ENCODE peak calls at places on chromosomes 4 and X, in four cellular contexts. U, M, Q and T are unnamed samples.

GRCh38 chrX:37685452-37686347 is at the start of gene XK:
- DNase-seq in U (peak; percentile 4), M (peak; percentile 5), Q (no peak), T (peak; percentile 19)

GRCh38 chrX:866441-866990 is 235.9 kb downstream of the SHOX start:
- DNase-seq in U (no peak), M (no peak), Q (no peak), T (no peak)

GRCh38 chr4:123354701-123355100 is 41.9 kb upstream of the SPRY1 start:
- DNase-seq in U (no peak), M (no peak), Q (no peak), T (no peak)

GRCh38 chrX:109384569-109385174 is 97.2 kb downstream of the GUCY2F start:
- DNase-seq in U (no peak), M (peak; percentile 47), Q (no peak), T (no peak)

GRCh38 chr4:126603851-126604250 is 1028.9 kb upstream of the INTU start:
- DNase-seq in U (no peak), M (no peak), Q (no peak), T (no peak)

GRCh38 chr4:8594097-8595038 is 1.8 kb downstream of the CPZ start:
- DNase-seq in U (no peak), M (peak; percentile 80), Q (peak; percentile 33), T (no peak)

GRCh38 chr4:22334155-22334554 is 181.7 kb downstream of the ADGRA3 start:
- DNase-seq in U (no peak), M (no peak), Q (no peak), T (no peak)

GRCh38 chr4:73470728-73471127 is 10.8 kb upstream of the AFM start:
- DNase-seq in U (no peak), M (no peak), Q (no peak), T (no peak)

GRCh38 chr4:1705732-1706131 is 6.4 kb downstream of the SLBP start:
- DNase-seq in U (no peak), M (no peak), Q (no peak), T (no peak)

GRCh38 chr4:99615210-99615834 is 40.7 kb downstream of the MTTP start:
- DNase-seq in U (no peak), M (no peak), Q (no peak), T (no peak)

GRCh38 chrX:357693-358471 is 28.8 kb downstream of the PPP2R3B start:
- DNase-seq in U (no peak), M (peak; percentile 37), Q (peak; percentile 76), T (no peak)

GRCh38 chrX:96684339-96685204 is at the start of gene DIAPH2:
- DNase-seq in U (peak; percentile 38), M (peak; percentile 86), Q (no peak), T (peak; percentile 59)

GRCh38 chr4:168551945-168552695 is 55.3 kb downstream of the PALLD start:
- DNase-seq in U (no peak), M (no peak), Q (no peak), T (no peak)

GRCh38 chrX:152945021-152945979 is 47.4 kb downstream of the ZNF185 start:
- DNase-seq in U (no peak), M (no peak), Q (no peak), T (no peak)

GRCh38 chrX:74419861-74420193 is 1.5 kb upstream of the SLC16A2 start:
- DNase-seq in U (no peak), M (peak; percentile 1), Q (no peak), T (no peak)

GRCh38 chr4:73245955-73246354 is 12.6 kb downstream of the ANKRD17 start:
- DNase-seq in U (no peak), M (no peak), Q (no peak), T (no peak)

GRCh38 chrX:131841496-131842410 is 181.3 kb upstream of the STK26 start:
- DNase-seq in U (no peak), M (peak; percentile 62), Q (no peak), T (peak; percentile 22)

GRCh38 chr4:140718240-140718639 is 37.9 kb downstream of the TBC1D9 start:
- DNase-seq in U (no peak), M (peak; percentile 52), Q (no peak), T (no peak)

GRCh38 chrX:38636949-38637819 is 75.8 kb downstream of the TSPAN7 start:
- DNase-seq in U (no peak), M (no peak), Q (peak; percentile 37), T (no peak)

GRCh38 chr4:54050214-54050904 is 14.0 kb downstream of the CHIC2 start:
- DNase-seq in U (no peak), M (no peak), Q (no peak), T (no peak)

GRCh38 chr4:105990933-105991332 is 95.7 kb downstream of the NPNT start:
- DNase-seq in U (no peak), M (peak; percentile 62), Q (peak; percentile 92), T (no peak)

GRCh38 chr4:140213736-140214135 is 59.8 kb upstream of the MAML3 start:
- DNase-seq in U (no peak), M (no peak), Q (no peak), T (no peak)